ENCODE peak calls at places on chromosomes 7 and 10, in seven cellular contexts. T is KBM-7; Q is H9; C is PC-3; U is adipocyte; Z is activated CD4-positive, alpha-beta T cell treated with anti-CD3 and anti-CD28 coated beads, Interleukin-2, amount 50 U/mL, for 4 hours; Y is GM23248. I is an unnamed sample.

GRCh38 chr7:24216576-24217116 is 67.3 kb upstream of the NPY start:
- DNase-seq in T (no peak), Q (no peak), C (peak), U (peak), Z (no peak), Y (peak), I (no peak)

GRCh38 chr7:1040790-1041189 is 3.6 kb upstream of the GPR146 start:
- DNase-seq in T (no peak), Q (no peak), C (no peak), U (peak), Z (no peak), Y (peak), I (no peak)

GRCh38 chr10:91215384-91215783 is 5.1 kb upstream of the PCGF5 start:
- DNase-seq in T (no peak), Q (no peak), C (no peak), U (no peak), Z (no peak), Y (no peak), I (no peak)

GRCh38 chr7:117808273-117808868 is 64.9 kb downstream of the CTTNBP2 start:
- DNase-seq in T (no peak), Q (no peak), C (no peak), U (no peak), Z (no peak), Y (no peak), I (no peak)

GRCh38 chr7:70512719-70513118 is 619.2 kb upstream of the GALNT17 start:
- DNase-seq in T (no peak), Q (no peak), C (no peak), U (no peak), Z (no peak), Y (no peak), I (no peak)

GRCh38 chr7:45036317-45036716 is 36.3 kb downstream of the CCM2 start:
- DNase-seq in T (no peak), Q (no peak), C (no peak), U (no peak), Z (no peak), Y (no peak), I (no peak)

GRCh38 chr7:47783456-47784240 is 164.6 kb downstream of the PKD1L1 start:
- DNase-seq in T (no peak), Q (no peak), C (peak), U (peak), Z (no peak), Y (peak), I (no peak)

GRCh38 chr7:41700044-41700471 is 2.8 kb downstream of the INHBA start:
- DNase-seq in T (no peak), Q (no peak), C (no peak), U (peak), Z (no peak), Y (peak), I (no peak)

GRCh38 chr10:90963331-90963730 is 42.4 kb upstream of the ANKRD1 start:
- DNase-seq in T (no peak), Q (no peak), C (no peak), U (no peak), Z (no peak), Y (peak), I (no peak)

GRCh38 chr10:12701696-12702095 is 299.8 kb downstream of the CCDC3 start:
- DNase-seq in T (no peak), Q (no peak), C (peak), U (no peak), Z (no peak), Y (no peak), I (no peak)

GRCh38 chr10:118983263-118983662 is 46.3 kb upstream of the NANOS1 start:
- DNase-seq in T (peak), Q (peak), C (no peak), U (no peak), Z (no peak), Y (no peak), I (no peak)

GRCh38 chr10:32103721-32104120 is 47.5 kb upstream of the KIF5B start:
- DNase-seq in T (no peak), Q (no peak), C (no peak), U (peak), Z (no peak), Y (peak), I (no peak)

GRCh38 chr7:87934699-87935372 is 785 bp downstream of the ADAM22 start:
- DNase-seq in T (peak), Q (peak), C (no peak), U (peak), Z (no peak), Y (peak), I (no peak)

GRCh38 chr10:133358162-133358919 is 522 bp upstream of the FUOM start:
- DNase-seq in T (no peak), Q (no peak), C (no peak), U (no peak), Z (no peak), Y (no peak), I (no peak)

GRCh38 chr7:34454381-34454780 is 203.6 kb upstream of the NPSR1 start:
- DNase-seq in T (no peak), Q (no peak), C (no peak), U (no peak), Z (no peak), Y (no peak), I (no peak)

GRCh38 chr7:64951250-64951848 is 39.5 kb downstream of the ZNF117 start:
- DNase-seq in T (peak), Q (no peak), C (peak), U (peak), Z (no peak), Y (peak), I (no peak)

GRCh38 chr7:46131916-46132795 is 211.1 kb upstream of the IGFBP3 start:
- DNase-seq in T (no peak), Q (peak), C (no peak), U (peak), Z (no peak), Y (peak), I (peak)

GRCh38 chr7:128021361-128021760 is 9.9 kb downstream of the LRRC4 start:
- DNase-seq in T (no peak), Q (no peak), C (peak), U (no peak), Z (no peak), Y (peak), I (no peak)

GRCh38 chr7:93728292-93728691 is 153.8 kb upstream of the CALCR start:
- DNase-seq in T (no peak), Q (no peak), C (no peak), U (no peak), Z (no peak), Y (peak), I (no peak)

GRCh38 chr10:110207805-110208613 is 604 bp downstream of the MXI1 start:
- DNase-seq in T (peak), Q (peak), C (peak), U (peak), Z (peak), Y (peak), I (peak)

GRCh38 chr10:89391882-89392756 is at the start of gene IFIT1:
- DNase-seq in T (peak), Q (peak), C (peak), U (peak), Z (peak), Y (peak), I (no peak)

GRCh38 chr10:129949411-129950335 is 14.4 kb downstream of the EBF3 start:
- DNase-seq in T (peak), Q (peak), C (no peak), U (peak), Z (no peak), Y (peak), I (no peak)

GRCh38 chr7:139776486-139777303 is 1.1 kb downstream of the HIPK2 start:
- DNase-seq in T (peak), Q (no peak), C (peak), U (peak), Z (peak), Y (peak), I (peak)

GRCh38 chr10:109374215-109374614 is 549.1 kb downstream of the XPNPEP1 start:
- DNase-seq in T (no peak), Q (no peak), C (peak), U (peak), Z (no peak), Y (peak), I (no peak)

I was measured in Caco-2.